ENCODE peak calls at places on chromosomes 11 and 22, in four cellular contexts. M is spleen, H is left ventricle myocardium superior, K is stomach. A is an unnamed sample.

GRCh38 chr11:69234740-69235710 is 58.9 kb upstream of the MYEOV start:
- DNase-seq in M (no peak), K (peak; percentile 21), H (no peak), A (no peak)

GRCh38 chr11:95135880-95136279 is 46.2 kb downstream of the ENDOD1 start:
- DNase-seq in M (no peak), H (no peak), K (no peak), A (no peak)

GRCh38 chr22:35352214-35353111 is 28.4 kb upstream of the HMOX1 start:
- DNase-seq in M (peak; percentile 94), K (peak; percentile 57), H (peak; percentile 79), A (peak; percentile 84)

GRCh38 chr11:71255323-71255722 is 2.9 kb upstream of the SHANK2 start:
- DNase-seq in K (peak; percentile 76), M (no peak), H (no peak), A (no peak)

GRCh38 chr11:34976496-34976895 is 60.1 kb downstream of the PDHX start:
- DNase-seq in M (no peak), K (no peak), H (no peak), A (no peak)

GRCh38 chr11:1230456-1231395 is 7.9 kb downstream of the MUC5B start:
- DNase-seq in H (peak; percentile 20), M (peak; percentile 68), K (no peak), A (peak; percentile 30)

GRCh38 chr11:133946541-133947297 is 10.0 kb downstream of the IGSF9B start:
- DNase-seq in H (peak; percentile 68), K (no peak), M (peak; percentile 69), A (peak; percentile 67)

GRCh38 chr11:58222730-58223129 is 6.0 kb downstream of the OR10Q1 start:
- DNase-seq in K (no peak), H (no peak), M (no peak), A (no peak)

GRCh38 chr11:57942808-57943207 is 80.9 kb upstream of the OR9Q1 start:
- DNase-seq in M (no peak), K (no peak), H (no peak), A (no peak)

GRCh38 chr22:18152519-18152918 is 2.5 kb downstream of the USP18 start:
- DNase-seq in H (no peak), K (no peak), M (no peak), A (no peak)

GRCh38 chr11:120123946-120124345 is 14.0 kb downstream of the TRIM29 start:
- DNase-seq in K (peak; percentile 43), M (no peak), H (no peak), A (no peak)

GRCh38 chr22:20427104-20427944 is 10.3 kb downstream of the SCARF2 start:
- DNase-seq in M (peak; percentile 69), K (no peak), H (no peak), A (no peak)

GRCh38 chr11:118521892-118522311 is 5.4 kb upstream of the TTC36 start:
- DNase-seq in K (no peak), H (no peak), M (no peak), A (no peak)

GRCh38 chr11:24373516-24373915 is 123.3 kb upstream of the LUZP2 start:
- DNase-seq in H (no peak), M (no peak), K (no peak), A (no peak)

GRCh38 chr11:6599449-6599848 is 4.0 kb downstream of the RRP8 start:
- DNase-seq in H (no peak), M (no peak), K (no peak), A (no peak)

GRCh38 chr11:9850224-9850895 is 186.5 kb downstream of the SWAP70 start:
- DNase-seq in H (no peak), M (no peak), K (no peak), A (no peak)

GRCh38 chr22:29014773-29015172 is 46.9 kb downstream of the C22orf31 start:
- DNase-seq in H (no peak), M (no peak), K (no peak), A (no peak)

GRCh38 chr11:32018672-32019071 is 72.2 kb upstream of the RCN1 start:
- DNase-seq in H (no peak), M (no peak), K (no peak), A (no peak)

GRCh38 chr22:50600541-50600940 is at the start of gene MAPK8IP2:
- DNase-seq in H (peak; percentile 29), K (no peak), M (peak; percentile 70), A (no peak)

GRCh38 chr11:1783725-1784529 is 20.2 kb upstream of the CTSD start:
- DNase-seq in H (no peak), K (no peak), M (no peak), A (no peak)

GRCh38 chr11:123217897-123218296 is 22.8 kb upstream of the CLMP start:
- DNase-seq in K (no peak), H (no peak), M (no peak), A (no peak)

GRCh38 chr22:23840026-23840425 is 1.2 kb upstream of the DERL3 start:
- DNase-seq in M (no peak), H (no peak), K (no peak), A (no peak)

GRCh38 chr11:106276126-106276525 is 198.7 kb downstream of the AASDHPPT start:
- DNase-seq in K (no peak), M (no peak), H (no peak), A (no peak)

GRCh38 chr11:92314499-92314898 is 89.9 kb downstream of the FAT3 start:
- DNase-seq in M (no peak), H (no peak), K (no peak), A (no peak)

GRCh38 chr11:114972105-114972504 is 293.8 kb downstream of the NXPE2 start:
- DNase-seq in M (no peak), H (no peak), K (no peak), A (no peak)

GRCh38 chr22:49241174-49241851 is 586.4 kb downstream of the BRD1 start:
- DNase-seq in M (no peak), K (no peak), H (no peak), A (no peak)

GRCh38 chr22:36963302-36963701 is 49.9 kb downstream of the CSF2RB start:
- DNase-seq in M (no peak), K (no peak), H (no peak), A (no peak)